ENCODE peak calls at places on chromosomes 7 and 10, in four cellular contexts. One of them, this sample, is unnamed.
A peak's percentile ranks its signal among the peaks of the same experiment; 100 is the strongest.

GRCh38 chr7:10908600-10908999 is 65.1 kb upstream of the PHF14 start:
- DNase-seq in head of caudate nucleus: no peak
- DNase-seq in EL: no peak
- DNase-seq in posterior vena cava: no peak
- DNase-seq in this sample: no peak

GRCh38 chr10:37839243-37839642 is 18.2 kb downstream of the ZNF248 start:
- DNase-seq in head of caudate nucleus: no peak
- DNase-seq in EL: no peak
- DNase-seq in posterior vena cava: no peak
- DNase-seq in this sample: no peak

GRCh38 chr7:3987426-3987927 is 686.4 kb downstream of the SDK1 start:
- DNase-seq in head of caudate nucleus: no peak
- DNase-seq in EL: no peak
- DNase-seq in posterior vena cava: peak; percentile 36
- DNase-seq in this sample: no peak

GRCh38 chr10:118238573-118239240 is 103.4 kb downstream of the FAM204A start:
- DNase-seq in head of caudate nucleus: no peak
- DNase-seq in EL: peak; percentile 49
- DNase-seq in posterior vena cava: no peak
- DNase-seq in this sample: peak; percentile 40

GRCh38 chr10:9853405-9854010 is 1164.2 kb upstream of the CELF2 start:
- DNase-seq in head of caudate nucleus: no peak
- DNase-seq in EL: no peak
- DNase-seq in posterior vena cava: no peak
- DNase-seq in this sample: no peak

GRCh38 chr10:119216137-119216536 is 8.8 kb downstream of the GRK5 start:
- DNase-seq in head of caudate nucleus: no peak
- DNase-seq in EL: no peak
- DNase-seq in posterior vena cava: peak; percentile 24
- DNase-seq in this sample: no peak

GRCh38 chr7:68770649-68771048 is 827.6 kb upstream of the AUTS2 start:
- DNase-seq in head of caudate nucleus: peak; percentile 64
- DNase-seq in EL: no peak
- DNase-seq in posterior vena cava: no peak
- DNase-seq in this sample: peak; percentile 4

GRCh38 chr10:44300666-44301649 is 83.9 kb downstream of the CXCL12 start:
- DNase-seq in head of caudate nucleus: peak; percentile 60
- DNase-seq in EL: peak; percentile 100
- DNase-seq in posterior vena cava: no peak
- DNase-seq in this sample: peak; percentile 97

GRCh38 chr7:85776691-85777363 is 590.0 kb upstream of the SEMA3D start:
- DNase-seq in head of caudate nucleus: no peak
- DNase-seq in EL: no peak
- DNase-seq in posterior vena cava: no peak
- DNase-seq in this sample: no peak

GRCh38 chr10:93871805-93872204 is 22.0 kb upstream of the SLC35G1 start:
- DNase-seq in head of caudate nucleus: no peak
- DNase-seq in EL: no peak
- DNase-seq in posterior vena cava: no peak
- DNase-seq in this sample: no peak

GRCh38 chr7:154695836-154696235 is 307.1 kb downstream of the PAXIP1 start:
- DNase-seq in head of caudate nucleus: no peak
- DNase-seq in EL: no peak
- DNase-seq in posterior vena cava: no peak
- DNase-seq in this sample: peak; percentile 32

GRCh38 chr10:15035385-15036301 is 8.1 kb upstream of the OLAH start:
- DNase-seq in head of caudate nucleus: peak; percentile 62
- DNase-seq in EL: peak; percentile 74
- DNase-seq in posterior vena cava: no peak
- DNase-seq in this sample: peak; percentile 89

GRCh38 chr10:28090506-28090905 is 91.6 kb upstream of the ODAD2 start:
- DNase-seq in head of caudate nucleus: no peak
- DNase-seq in EL: no peak
- DNase-seq in posterior vena cava: no peak
- DNase-seq in this sample: no peak

GRCh38 chr7:137832382-137832781 is 14.4 kb downstream of the DGKI start:
- DNase-seq in head of caudate nucleus: no peak
- DNase-seq in EL: no peak
- DNase-seq in posterior vena cava: no peak
- DNase-seq in this sample: no peak

GRCh38 chr7:103148994-103149807 is at the start of gene NAPEPLD:
- DNase-seq in head of caudate nucleus: peak; percentile 96
- DNase-seq in EL: peak; percentile 91
- DNase-seq in posterior vena cava: peak; percentile 95
- DNase-seq in this sample: peak; percentile 95

GRCh38 chr7:152747224-152747623 is 12.3 kb upstream of the ACTR3B start:
- DNase-seq in head of caudate nucleus: no peak
- DNase-seq in EL: no peak
- DNase-seq in posterior vena cava: no peak
- DNase-seq in this sample: no peak

GRCh38 chr10:103806376-103807320 is 48.7 kb downstream of the SH3PXD2A start:
- DNase-seq in head of caudate nucleus: no peak
- DNase-seq in EL: no peak
- DNase-seq in posterior vena cava: peak; percentile 29
- DNase-seq in this sample: no peak

GRCh38 chr10:47303105-47303504 is 3.1 kb downstream of the GDF10 start:
- DNase-seq in head of caudate nucleus: peak; percentile 48
- DNase-seq in EL: no peak
- DNase-seq in posterior vena cava: peak; percentile 58
- DNase-seq in this sample: no peak

GRCh38 chr10:30827531-30828120 is 198.1 kb upstream of the LYZL2 start:
- DNase-seq in head of caudate nucleus: no peak
- DNase-seq in EL: no peak
- DNase-seq in posterior vena cava: no peak
- DNase-seq in this sample: no peak

This sample was measured in Daoy.